ENCODE peak calls at places on chromosomes 3 and 15, in four cellular contexts. Z is GM23248, C is right cardiac atrium, O is cardiac muscle cell. Q is an unnamed sample. For H3K4me1, the result is how much of the 10 kb centered on the place peaks cover.

GRCh38 chr15:79967331-79968182 is 3.4 kb downstream of the BCL2A1 start:
- DNase-seq in O (no peak), Z (no peak), C (no peak), Q (no peak)

GRCh38 chr15:43516801-43517353 is 531 bp upstream of the MAP1A start:
- DNase-seq in C (no peak), Z (peak), O (peak), Q (no peak)

GRCh38 chr3:163056874-163057497 is 1560.4 kb downstream of the OTOL1 start:
- DNase-seq in Z (peak), C (peak), O (peak), Q (no peak)

GRCh38 chr15:86445750-86446149 is 366.1 kb downstream of the AGBL1 start:
- DNase-seq in O (no peak), C (no peak), Z (no peak), Q (no peak)

GRCh38 chr3:15331606-15332404 is 581 bp downstream of the SH3BP5 start:
- DNase-seq in O (no peak), C (peak), Z (peak), Q (peak)

GRCh38 chr15:78179906-78180305 is 30.7 kb downstream of the IDH3A start:
- DNase-seq in C (no peak), O (no peak), Z (no peak), Q (no peak)

GRCh38 chr3:111903067-111903511 is 44.0 kb downstream of the PHLDB2 start:
- DNase-seq in Z (peak), O (no peak), C (no peak), Q (no peak)

GRCh38 chr3:194285024-194285858 is 65.9 kb downstream of the CPN2 start:
- DNase-seq in O (no peak), C (no peak), Z (peak), Q (no peak)

GRCh38 chr15:80590772-80591355 is 104.2 kb upstream of the ABHD17C start:
- DNase-seq in C (no peak), Z (no peak), O (no peak), Q (no peak)

GRCh38 chr15:62786123-62786825 is 256.3 kb upstream of the TPM1 start:
- DNase-seq in Z (no peak), O (no peak), C (no peak), Q (no peak)

GRCh38 chr15:62957130-62957529 is 85.4 kb upstream of the TPM1 start:
- DNase-seq in C (no peak), O (no peak), Z (peak), Q (no peak)

GRCh38 chr3:72087420-72087819 is 302.5 kb upstream of the PROK2 start:
- DNase-seq in C (no peak), O (no peak), Z (no peak), Q (no peak)

GRCh38 chr15:51917493-51917892 is 54.1 kb downstream of the LEO1 start:
- DNase-seq in C (no peak), O (peak), Z (peak), Q (no peak)

GRCh38 chr3:23876901-23877300 is 39.9 kb downstream of the NKIRAS1 start:
- DNase-seq in O (no peak), C (no peak), Z (peak), Q (no peak)

GRCh38 chr3:130658666-130659065 is 88.0 kb downstream of the PIK3R4 start:
- DNase-seq in Z (peak), C (peak), O (no peak), Q (no peak)

GRCh38 chr15:70605606-70606410 is 157.6 kb downstream of the UACA start:
- DNase-seq in O (peak), Z (peak), C (peak), Q (no peak)

GRCh38 chr3:119990888-119991287 is 103.4 kb downstream of the GSK3B start:
- DNase-seq in C (no peak), Z (peak), O (no peak), Q (no peak)

DNA sequence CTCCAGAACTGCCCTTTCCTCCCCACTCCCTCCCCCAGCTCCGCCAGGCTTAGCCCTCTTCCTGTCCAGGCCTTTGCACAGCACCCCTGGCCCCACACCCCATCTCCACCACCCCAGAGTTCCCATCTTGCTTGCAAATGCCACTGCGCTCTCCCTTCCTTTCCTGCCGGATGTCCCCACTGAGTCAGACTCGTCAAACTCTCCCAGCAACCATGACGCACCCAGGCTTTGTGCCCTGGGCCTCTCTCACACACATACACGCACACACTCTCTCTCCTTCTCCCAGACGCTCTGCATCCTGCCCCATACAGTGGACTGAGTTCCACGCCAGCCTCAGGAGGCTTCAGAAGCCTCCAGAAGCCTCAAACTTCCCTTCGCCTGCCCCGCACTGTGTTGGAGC is 2.8 kb upstream of the CCDC9B start:
- DNase-seq in C (peak), Z (peak), O (no peak), Q (no peak)
- H3K27ac ChIP-seq in C (peak), Z (peak), O (no peak), Q (no peak)

GRCh38 chr3:9225268-9225667 is 24.2 kb downstream of the SRGAP3 start:
- DNase-seq in Z (no peak), O (no peak), C (no peak), Q (no peak)
- H3K4me3 ChIP-seq in Z (no peak), O (no peak), C (no peak), Q (no peak)

GRCh38 chr3:50574280-50574831 is 5.0 kb downstream of the HEMK1 start:
- DNase-seq in C (no peak), O (no peak), Z (no peak), Q (no peak)
- H3K4me1 ChIP-seq in C (under half), O (under half), Z (under half), Q (half or more)

DNA sequence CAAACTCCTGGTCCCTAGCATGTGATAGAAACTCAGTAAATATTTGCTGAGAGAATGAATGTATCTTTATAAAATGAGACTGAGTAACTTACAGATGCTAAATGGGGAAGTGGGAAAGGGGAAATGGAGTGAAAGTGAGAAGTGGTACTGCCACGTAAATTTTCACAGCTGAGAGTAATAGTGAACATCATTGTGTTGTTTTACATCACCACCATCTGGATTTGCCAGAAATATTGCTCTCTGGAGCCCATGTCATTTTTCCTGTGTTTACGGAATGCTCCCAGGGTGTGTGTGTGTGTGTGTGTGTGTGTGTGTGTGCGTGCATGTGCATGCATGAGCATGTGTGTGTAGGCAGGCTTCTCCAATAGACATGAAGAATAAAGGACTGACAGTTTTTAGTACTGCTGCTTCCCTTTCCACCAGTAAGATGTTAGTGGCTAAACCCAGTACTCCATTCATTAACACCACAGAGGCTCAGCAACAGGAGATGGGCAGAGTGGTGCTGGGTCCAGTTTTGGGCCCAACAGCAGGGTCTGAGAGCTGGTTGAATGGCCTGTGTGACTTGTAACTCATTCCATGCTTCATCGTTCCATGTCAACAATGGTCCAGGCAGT is 57.3 kb downstream of the DIPK2A start:
- DNase-seq in Z (no peak), C (no peak), O (no peak), Q (no peak)
- H3K27ac ChIP-seq in Z (no peak), C (no peak), O (no peak), Q (no peak)

DNA sequence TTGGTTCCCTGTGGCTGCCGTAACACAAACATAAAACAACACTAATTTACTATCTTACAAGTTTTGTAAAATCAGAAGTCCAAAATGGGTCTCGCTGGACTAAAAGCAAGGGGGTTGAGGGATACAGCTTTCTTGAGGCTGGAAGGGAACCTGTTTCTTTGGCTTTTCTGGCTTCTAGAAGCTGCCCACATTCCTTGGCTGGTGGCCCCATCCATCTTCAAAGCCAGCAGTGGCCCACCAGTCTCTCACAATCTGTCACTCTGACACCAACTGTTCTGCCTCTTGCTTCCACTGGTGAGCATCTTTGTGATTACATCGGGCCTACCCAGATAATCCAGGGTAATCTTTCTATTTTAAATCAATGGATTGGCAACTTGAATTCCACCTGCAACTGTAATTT is 1.1 kb upstream of the ANPEP start:
- DNase-seq in C (no peak), O (no peak), Z (no peak), Q (no peak)
- H3K4me3 ChIP-seq in C (no peak), O (no peak), Z (no peak), Q (no peak)

DNA sequence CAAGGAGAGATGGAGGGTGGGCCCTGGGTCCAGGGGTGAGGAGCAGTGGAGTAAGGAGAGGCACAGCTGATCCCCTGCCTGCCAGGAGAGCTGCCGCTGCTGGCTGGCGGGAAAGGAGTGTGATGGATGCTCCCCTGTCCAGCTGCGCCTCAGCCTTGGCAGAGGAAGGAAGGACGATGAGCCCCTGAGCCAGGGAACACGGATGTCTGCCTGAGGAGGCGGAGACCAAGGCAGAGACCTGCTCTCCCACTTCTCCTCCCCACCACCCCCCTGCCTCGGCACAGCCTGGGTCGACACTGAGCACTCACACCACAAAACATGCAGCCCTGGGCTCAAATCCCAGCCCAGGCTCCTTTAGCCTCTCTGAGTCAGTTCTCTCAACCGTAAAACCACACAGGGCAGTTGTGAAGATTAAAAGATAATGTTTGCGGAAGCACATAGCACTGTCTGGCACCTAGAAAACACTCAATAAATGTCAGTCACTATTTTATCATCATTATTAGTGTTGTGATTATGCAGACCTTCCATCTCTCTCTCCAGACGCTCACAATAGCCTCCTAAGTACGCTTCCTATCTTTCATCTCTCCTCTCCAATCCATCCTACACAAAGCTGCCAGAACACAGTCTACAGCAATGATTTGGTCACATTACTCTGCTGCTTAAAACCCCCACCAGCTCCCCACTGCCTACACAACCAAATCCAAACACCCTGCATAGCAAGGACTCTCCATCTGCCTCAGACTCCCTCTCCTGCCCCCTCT is 52.2 kb downstream of the SEMA5B start:
- DNase-seq in C (no peak), O (peak), Z (peak), Q (no peak)
- H3K4me1 ChIP-seq in C (under half), O (under half), Z (under half), Q (under half)

Q was measured in CD8-positive, alpha-beta memory T cell.